ENCODE peak calls at places on chromosomes 5 and 9, in ten cellular contexts. L is H9, O is posterior cingulate gyrus, E is amniotic epithelial cell, P is anterior cingulate cortex, W is Calu3, C is WTC11, U is smooth muscle cell of the brain vasculature, V is HEK293T, T is GM13976. Z is an unnamed sample.

GRCh38 chr5:142685418-142686209 is at the start of gene FGF1:
- DNase-seq in E (peak), V (no peak), C (no peak), P (no peak), T (no peak), L (no peak), U (no peak), W (no peak), O (peak), Z (no peak)

GRCh38 chr5:56412601-56413379 is 179.7 kb upstream of the ANKRD55 start:
- DNase-seq in P (no peak), V (no peak), E (no peak), O (no peak), W (no peak), L (no peak), C (no peak), T (peak), U (no peak), Z (peak)

GRCh38 chr5:78905084-78905938 is 79.8 kb downstream of the ARSB start:
- DNase-seq in T (peak), W (no peak), C (no peak), V (no peak), U (no peak), P (no peak), L (no peak), O (no peak), E (no peak), Z (peak)

GRCh38 chr5:41869150-41869738 is 981 bp downstream of the OXCT1 start:
- DNase-seq in V (peak), C (peak), O (peak), U (no peak), P (peak), W (no peak), T (no peak), E (peak), L (peak), Z (no peak)

GRCh38 chr5:131147258-131147657 is 17.8 kb downstream of the HINT1 start:
- DNase-seq in C (no peak), W (no peak), O (no peak), E (no peak), P (no peak), T (no peak), V (no peak), L (no peak), U (no peak), Z (no peak)

GRCh38 chr9:107513464-107514092 is 24.0 kb upstream of the KLF4 start:
- DNase-seq in C (no peak), P (no peak), U (no peak), E (no peak), V (no peak), O (no peak), L (no peak), W (no peak), T (no peak), Z (peak)

GRCh38 chr5:133618141-133618540 is 5.8 kb upstream of the FSTL4 start:
- DNase-seq in P (no peak), W (no peak), V (no peak), T (no peak), L (no peak), C (no peak), E (no peak), O (no peak), U (no peak), Z (no peak)

GRCh38 chr5:57166250-57166649 is 7.6 kb upstream of the GPBP1 start:
- DNase-seq in T (peak), O (no peak), W (no peak), L (no peak), E (peak), U (no peak), V (no peak), P (no peak), C (no peak), Z (no peak)

GRCh38 chr9:104982543-104982942 is 54.6 kb upstream of the ABCA1 start:
- DNase-seq in T (no peak), O (no peak), E (no peak), W (no peak), P (no peak), L (no peak), C (no peak), V (no peak), U (no peak), Z (no peak)

GRCh38 chr5:150112211-150113046 is 26.1 kb upstream of the CSF1R start:
- DNase-seq in V (no peak), C (no peak), O (no peak), U (peak), T (peak), E (peak), L (peak), P (no peak), W (no peak), Z (no peak)

GRCh38 chr9:14185016-14185415 is 128.9 kb downstream of the NFIB start:
- DNase-seq in W (no peak), P (no peak), L (no peak), T (no peak), O (no peak), E (no peak), U (no peak), V (no peak), C (no peak), Z (no peak)

GRCh38 chr5:168295574-168296201 is 4.2 kb downstream of the WWC1 start:
- DNase-seq in P (peak), U (no peak), T (no peak), W (peak), L (peak), E (peak), O (peak), V (peak), C (peak), Z (no peak)

GRCh38 chr9:94980947-94981632 is 254.6 kb downstream of the AOPEP start:
- DNase-seq in E (no peak), W (no peak), L (peak), P (no peak), U (no peak), T (no peak), C (peak), V (peak), O (no peak), Z (no peak)

GRCh38 chr9:109311731-109312130 is 9.1 kb downstream of the EPB41L4B start:
- DNase-seq in W (no peak), P (no peak), L (no peak), O (no peak), C (no peak), U (no peak), T (peak), V (no peak), E (no peak), Z (no peak)

GRCh38 chr5:19975795-19976194 is 12.2 kb downstream of the CDH18 start:
- DNase-seq in L (no peak), P (no peak), W (no peak), T (no peak), O (no peak), V (no peak), U (no peak), C (no peak), E (no peak), Z (no peak)

GRCh38 chr5:73797142-73797530 is 171.1 kb downstream of the ARHGEF28 start:
- DNase-seq in T (no peak), O (no peak), C (no peak), U (no peak), L (no peak), P (no peak), W (no peak), V (no peak), E (no peak), Z (no peak)

GRCh38 chr5:110757118-110757729 is 18.4 kb downstream of the SLC25A46 start:
- DNase-seq in U (peak), L (no peak), E (peak), V (peak), O (no peak), P (no peak), W (peak), T (no peak), C (no peak), Z (no peak)

GRCh38 chr9:128120741-128121465 is 6.6 kb downstream of the PTGES2 start:
- DNase-seq in L (no peak), C (no peak), E (no peak), P (no peak), T (no peak), U (no peak), O (peak), V (no peak), W (no peak), Z (no peak)

GRCh38 chr5:123460296-123460729 is 37.1 kb upstream of the CEP120 start:
- DNase-seq in U (no peak), O (no peak), W (peak), T (no peak), E (peak), P (no peak), C (no peak), V (peak), L (no peak), Z (no peak)

GRCh38 chr5:38742821-38743220 is 103.0 kb upstream of the OSMR start:
- DNase-seq in L (no peak), P (no peak), U (no peak), T (no peak), E (no peak), C (no peak), O (no peak), V (no peak), W (no peak), Z (no peak)

GRCh38 chr9:35611230-35611797 is 6.3 kb downstream of the TESK1 start:
- DNase-seq in W (peak), E (peak), L (peak), U (peak), O (no peak), T (no peak), C (peak), V (peak), P (no peak), Z (no peak)

GRCh38 chr9:34254141-34254913 is 74.7 kb downstream of the KIF24 start:
- DNase-seq in L (no peak), U (no peak), T (no peak), V (no peak), W (peak), C (no peak), O (peak), P (no peak), E (peak), Z (no peak)

GRCh38 chr5:8897316-8897715 is 648.6 kb downstream of the SEMA5A start:
- DNase-seq in L (no peak), O (no peak), C (no peak), U (no peak), T (no peak), P (no peak), E (no peak), W (no peak), V (no peak), Z (no peak)

GRCh38 chr5:111748304-111748763 is 8.7 kb downstream of the NREP start:
- DNase-seq in T (no peak), C (no peak), U (peak), E (peak), O (no peak), V (no peak), P (no peak), L (no peak), W (peak), Z (no peak)

GRCh38 chr5:96177303-96177869 is 215.7 kb upstream of the ELL2 start:
- DNase-seq in P (no peak), W (peak), C (no peak), O (no peak), E (peak), T (peak), U (no peak), V (no peak), L (no peak), Z (peak)

GRCh38 chr9:124721109-124721850 is 49.8 kb downstream of the NR6A1 start:
- DNase-seq in U (peak), W (no peak), T (no peak), O (no peak), E (peak), P (no peak), C (no peak), V (no peak), L (no peak), Z (no peak)